ENCODE peak calls at places on chromosomes 5 and 9, in nine cellular contexts. D is SJSA1, V is endothelial cell of umbilical vein, P is cardiac muscle cell, M is dorsolateral prefrontal cortex, Q is psoas muscle, O is Peyer's patch, L is A549, R is coronary artery. C is an unnamed sample.

GRCh38 chr5:16693879-16694278 is 77.1 kb upstream of the RETREG1 start:
- DNase-seq in D (no peak), V (no peak), P (no peak), M (no peak), Q (no peak), O (no peak), L (no peak), R (no peak), C (no peak)

GRCh38 chr5:163867738-163868137 is 362.3 kb downstream of the MAT2B start:
- DNase-seq in D (no peak), V (peak), P (no peak), M (no peak), Q (no peak), O (no peak), L (no peak), R (no peak), C (no peak)

GRCh38 chr5:178078197-178078995 is 34.9 kb upstream of the N4BP3 start:
- DNase-seq in D (peak), V (no peak), P (no peak), M (no peak), Q (no peak), O (no peak), L (no peak), R (no peak), C (no peak)

GRCh38 chr5:57780306-57780958 is 297.8 kb upstream of the ACTBL2 start:
- DNase-seq in D (peak), V (peak), P (peak), M (no peak), Q (no peak), O (peak), L (peak), R (no peak), C (no peak)

GRCh38 chr5:4758550-4758949 is 381.6 kb upstream of the ADAMTS16 start:
- DNase-seq in D (no peak), V (no peak), P (no peak), M (no peak), Q (no peak), O (no peak), L (no peak), R (no peak), C (no peak)

GRCh38 chr9:69122391-69123141 is 51.5 kb upstream of the TJP2 start:
- DNase-seq in D (peak), V (peak), P (peak), M (no peak), Q (no peak), O (peak), L (no peak), R (no peak), C (no peak)

GRCh38 chr5:159507661-159508060 is 177.4 kb upstream of the IL12B start:
- DNase-seq in D (no peak), V (no peak), P (no peak), M (no peak), Q (no peak), O (no peak), L (no peak), R (no peak), C (no peak)

GRCh38 chr5:168291281-168291960 is at the start of gene WWC1:
- DNase-seq in D (peak), V (no peak), P (peak), M (peak), Q (no peak), O (peak), L (peak), R (no peak), C (peak)

GRCh38 chr5:53601570-53601969 is 41.1 kb downstream of the NDUFS4 start:
- DNase-seq in D (no peak), V (no peak), P (no peak), M (no peak), Q (no peak), O (no peak), L (peak), R (no peak), C (no peak)

GRCh38 chr5:132825824-132826391 is 4.5 kb downstream of the SHROOM1 start:
- DNase-seq in D (no peak), V (no peak), P (no peak), M (no peak), Q (no peak), O (no peak), L (no peak), R (no peak), C (no peak)

GRCh38 chr5:56814361-56814962 is 887 bp upstream of the MAP3K1 start:
- DNase-seq in D (peak), V (peak), P (peak), M (no peak), Q (peak), O (peak), L (peak), R (peak), C (peak)

GRCh38 chr5:16160706-16161105 is 18.9 kb downstream of the MARCHF11 start:
- DNase-seq in D (peak), V (peak), P (peak), M (peak), Q (no peak), O (no peak), L (peak), R (no peak), C (peak)

GRCh38 chr5:28862860-28863196 is 1824.4 kb upstream of the CDH9 start:
- DNase-seq in D (no peak), V (no peak), P (no peak), M (no peak), Q (no peak), O (no peak), L (peak), R (no peak), C (no peak)

GRCh38 chr5:132425009-132425937 is 55.8 kb downstream of the SLC22A5 start:
- DNase-seq in D (peak), V (no peak), P (no peak), M (no peak), Q (no peak), O (no peak), L (no peak), R (no peak), C (no peak)

GRCh38 chr5:77294212-77294611 is 83.7 kb downstream of the PDE8B start:
- DNase-seq in D (no peak), V (no peak), P (no peak), M (no peak), Q (no peak), O (no peak), L (no peak), R (no peak), C (no peak)

GRCh38 chr5:115661156-115661555 is 35.3 kb upstream of the TMED7 start:
- DNase-seq in D (no peak), V (no peak), P (no peak), M (no peak), Q (no peak), O (no peak), L (no peak), R (no peak), C (no peak)

GRCh38 chr9:134811673-134812668 is 68.6 kb upstream of the FCN2 start:
- DNase-seq in D (peak), V (no peak), P (no peak), M (no peak), Q (no peak), O (no peak), L (no peak), R (no peak), C (no peak)

GRCh38 chr9:17116400-17116837 is 18.4 kb upstream of the CNTLN start:
- DNase-seq in D (peak), V (peak), P (peak), M (no peak), Q (no peak), O (no peak), L (peak), R (no peak), C (no peak)

DNA sequence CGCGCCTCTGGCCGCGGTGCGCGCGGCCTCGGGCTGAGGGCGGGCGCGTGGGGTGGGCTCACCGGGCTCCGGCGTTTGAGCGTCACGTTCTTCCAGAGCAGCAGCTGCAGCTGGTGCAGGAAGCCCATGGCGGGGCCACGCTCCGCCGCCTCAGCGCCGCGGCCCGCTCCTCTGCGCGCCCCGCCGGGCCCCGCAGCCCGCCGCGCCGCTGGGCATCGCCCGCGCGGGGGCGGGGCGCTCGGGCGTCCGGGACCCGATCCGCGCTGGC is at the start of gene ABCA2:
- DNase-seq in D (no peak), V (no peak), P (no peak), M (no peak), Q (no peak), O (no peak), L (no peak), R (no peak), C (no peak)
- H3K27ac ChIP-seq in D (no peak), V (no peak), P (no peak), M (peak), Q (peak), O (peak), L (peak), R (peak), C (no peak)

DNA sequence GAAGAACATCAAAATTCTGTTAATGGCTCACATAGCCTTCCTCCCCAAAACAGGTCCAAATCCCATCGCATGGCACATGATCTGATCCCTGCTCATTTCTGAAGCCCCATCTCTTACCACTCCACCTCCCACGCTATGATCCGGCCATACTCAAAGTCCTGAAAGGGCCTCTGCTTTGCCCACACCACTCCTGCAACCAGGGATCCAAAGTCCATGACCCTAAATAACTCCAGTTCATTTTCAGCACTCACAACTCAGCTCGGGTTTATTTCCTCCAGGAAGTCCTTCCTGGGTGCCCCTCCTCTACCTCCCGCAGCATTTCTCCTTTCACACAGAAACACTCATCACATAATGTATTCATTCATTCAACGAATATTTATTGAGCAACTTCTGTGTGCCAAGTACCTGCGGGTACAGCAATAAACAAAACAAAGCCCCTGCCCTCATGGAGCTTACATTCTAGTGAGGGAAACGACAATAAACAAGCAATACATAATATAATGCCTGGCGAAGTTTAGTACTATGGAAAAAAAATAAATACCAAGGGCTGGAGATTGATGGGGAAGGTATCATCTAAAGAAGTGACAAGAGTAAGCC is 2.7 kb downstream of the TTLL11 start:
- DNase-seq in D (no peak), V (no peak), P (no peak), M (no peak), Q (no peak), O (no peak), L (no peak), R (peak), C (no peak)
- H3K4me3 ChIP-seq in D (no peak), V (no peak), P (no peak), M (peak), Q (peak), O (no peak), L (no peak), R (peak), C (no peak)

GRCh38 chr9:112064871-112065270 is 110.2 kb downstream of the SUSD1 start:
- DNase-seq in D (no peak), V (no peak), P (no peak), M (no peak), Q (no peak), O (no peak), L (no peak), R (no peak), C (no peak)
- H3K27ac ChIP-seq in D (peak), V (no peak), P (no peak), M (no peak), Q (peak), O (no peak), L (peak), R (no peak), C (no peak)

DNA sequence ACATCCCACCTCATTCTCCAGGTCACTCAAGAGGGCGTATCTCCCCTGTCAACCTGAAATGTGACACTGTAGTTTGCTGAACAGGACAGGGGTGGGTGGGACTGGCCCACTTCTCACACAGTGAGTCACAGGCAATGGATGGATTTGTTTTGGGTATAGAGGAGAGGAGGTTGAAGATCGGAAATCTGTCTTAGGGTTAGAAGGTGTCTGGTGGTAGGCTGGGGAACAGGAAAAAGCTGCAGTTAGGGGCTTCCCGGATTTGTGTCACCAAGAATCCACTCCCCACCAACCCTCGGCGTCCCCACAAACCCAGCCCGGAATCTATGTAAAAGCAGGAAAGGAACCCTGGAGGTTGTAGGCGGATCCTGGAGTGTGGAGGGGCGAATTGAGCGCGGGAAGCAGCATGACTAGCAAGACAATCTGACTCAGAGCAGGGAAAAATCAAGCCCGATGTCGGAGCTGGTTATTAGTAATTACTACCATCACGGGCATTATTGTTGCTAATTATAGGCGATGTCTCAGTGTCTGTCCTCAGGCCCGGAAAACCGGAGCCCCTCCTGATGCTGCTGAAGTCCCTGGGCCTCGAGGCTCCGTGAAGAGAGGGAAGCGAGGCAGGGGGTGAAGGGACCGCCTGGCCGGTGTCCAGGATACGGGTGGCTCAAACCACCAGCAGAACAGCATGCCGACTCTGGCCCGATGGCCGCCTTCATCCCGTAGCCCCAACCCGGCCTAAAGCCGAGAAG is 1.7 kb upstream of the IRX1 start:
- DNase-seq in D (no peak), V (no peak), P (no peak), M (no peak), Q (no peak), O (no peak), L (no peak), R (no peak), C (no peak)
- H3K4me3 ChIP-seq in D (no peak), V (no peak), P (peak), M (peak), Q (peak), O (no peak), L (no peak), R (peak), C (no peak)

C was measured in testis.